ENCODE peak calls at places on chromosomes 2 and 18, in seven cellular contexts. T, X, V, I, A, K and S are unnamed samples.
A peak's percentile ranks its signal among the peaks of the same experiment; 100 is the strongest.

GRCh38 chr2:202721621-202722020 is 86.9 kb downstream of the FAM117B start:
- DNase-seq in V (peak; percentile 58), X (no peak), A (no peak), K (peak; percentile 63), I (no peak), T (peak; percentile 78), S (peak; percentile 80)

GRCh38 chr18:8654482-8655451 is 45.5 kb downstream of the RAB12 start:
- DNase-seq in K (peak; percentile 33), I (no peak), T (peak; percentile 34), X (no peak), A (no peak), V (peak; percentile 65), S (peak; percentile 69)

GRCh38 chr18:45690975-45691815 is 32.8 kb upstream of the SLC14A1 start:
- DNase-seq in T (peak; percentile 76), X (peak; percentile 80), K (peak; percentile 76), I (peak; percentile 87), A (peak; percentile 46), V (peak; percentile 90), S (peak; percentile 83)

GRCh38 chr2:21009662-21010225 is 34.1 kb downstream of the APOB start:
- DNase-seq in V (no peak), T (no peak), K (no peak), A (no peak), X (no peak), I (no peak), S (no peak)

GRCh38 chr2:64934530-64934929 is 54.7 kb upstream of the SLC1A4 start:
- DNase-seq in T (no peak), K (no peak), I (no peak), V (no peak), A (no peak), X (no peak), S (no peak)

GRCh38 chr18:22228930-22229329 is 59.5 kb downstream of the GATA6 start:
- DNase-seq in K (no peak), T (peak; percentile 82), A (no peak), X (no peak), I (no peak), V (peak; percentile 62), S (no peak)

GRCh38 chr2:239930871-239931771 is 94.0 kb downstream of the NDUFA10 start:
- DNase-seq in K (no peak), X (peak; percentile 18), A (no peak), I (no peak), V (no peak), T (no peak), S (no peak)

GRCh38 chr2:64644240-64645013 is 9.3 kb downstream of the SERTAD2 start:
- DNase-seq in K (peak; percentile 96), X (peak; percentile 92), A (peak; percentile 71), I (peak; percentile 67), T (peak; percentile 81), V (peak; percentile 53), S (peak; percentile 96)

GRCh38 chr2:20182241-20182931 is 42.5 kb downstream of the SDC1 start:
- DNase-seq in X (no peak), K (no peak), V (peak; percentile 26), A (no peak), T (peak; percentile 73), I (no peak), S (no peak)

GRCh38 chr2:187360286-187360685 is 87.8 kb downstream of the CALCRL start:
- DNase-seq in V (no peak), K (no peak), I (no peak), X (no peak), T (no peak), A (no peak), S (no peak)

GRCh38 chr2:545228-545627 is 132.0 kb downstream of the TMEM18 start:
- DNase-seq in V (no peak), A (no peak), K (no peak), I (no peak), T (no peak), X (no peak), S (no peak)
- H2BK5ac ChIP-seq in V (no peak overlapping the region), A (no peak overlapping the region), K (no peak overlapping the region), I (no peak overlapping the region), T (no peak overlapping the region), X (no peak overlapping the region), S (no peak overlapping the region)

DNA sequence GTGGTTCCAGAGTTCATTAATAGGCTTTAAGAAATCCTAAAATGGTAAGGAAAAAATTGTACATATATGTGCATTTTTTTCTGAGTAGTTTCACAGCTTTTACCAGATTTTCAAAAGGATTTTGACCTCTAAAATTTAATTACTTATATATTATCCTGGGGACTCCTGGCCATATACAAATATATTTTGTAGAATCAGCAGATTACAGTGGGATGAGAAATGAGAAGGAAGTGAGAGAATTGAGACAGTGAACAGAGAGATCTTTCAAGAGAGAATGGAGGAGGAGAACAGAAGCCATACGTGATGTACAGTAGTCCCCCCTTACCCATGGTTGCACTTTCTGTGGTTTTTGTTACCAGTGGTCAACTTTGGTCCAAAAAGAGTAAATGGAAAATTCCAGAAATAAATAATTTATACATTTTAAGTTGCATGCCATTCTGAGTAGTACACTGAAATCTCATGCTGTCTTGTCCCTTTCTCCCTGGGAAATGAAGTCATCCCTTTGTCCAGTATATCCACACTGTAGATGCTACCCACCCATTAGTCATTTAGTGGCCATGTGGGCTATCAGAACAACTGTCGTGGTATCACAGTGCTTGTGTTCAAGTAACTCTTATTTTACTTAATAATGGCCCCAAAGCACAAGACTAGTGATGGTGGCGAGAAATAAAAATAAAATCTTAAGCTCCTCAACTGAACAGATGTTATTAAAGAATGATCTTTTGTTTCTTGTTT is 130.4 kb upstream of the MYO3B start:
- DNase-seq in V (no peak), K (peak; percentile 4), T (peak; percentile 15), A (no peak), X (no peak), I (no peak), S (no peak)
- H3K18ac ChIP-seq in V (no peak overlapping the region), K (no peak overlapping the region), T (no peak overlapping the region), A (no peak overlapping the region), X (no peak overlapping the region), I (no peak overlapping the region), S (no peak overlapping the region)

DNA sequence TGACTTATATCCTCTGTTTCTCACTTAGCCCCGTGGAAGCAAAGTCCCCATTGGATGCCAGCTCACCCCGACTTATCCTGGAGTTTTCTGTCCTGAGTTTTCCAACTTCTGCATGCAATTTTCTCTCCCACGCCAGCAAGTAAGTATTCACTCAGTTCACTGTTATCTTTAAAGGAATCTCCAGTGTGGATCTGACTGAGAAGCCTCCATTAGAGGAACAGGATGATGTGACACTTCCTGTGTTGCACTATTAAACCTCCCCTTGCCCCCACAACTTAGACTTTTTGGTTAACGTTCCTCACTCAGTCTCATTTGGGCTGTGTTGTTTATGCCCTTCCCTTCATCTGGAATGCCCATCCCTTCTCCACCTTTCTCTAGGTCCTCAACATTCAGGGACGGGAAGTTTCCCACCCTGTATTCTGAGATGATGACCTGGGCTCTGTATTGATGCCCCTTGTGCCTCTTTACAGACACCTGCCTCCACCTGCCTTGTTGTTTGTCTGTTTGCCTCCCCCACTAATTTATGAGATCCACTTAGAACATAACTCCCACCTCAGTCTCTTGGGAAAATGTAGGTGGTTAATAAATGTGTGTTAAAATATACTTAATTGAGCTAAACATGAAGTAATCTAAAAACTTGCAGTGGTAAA is 536.1 kb upstream of the RAB6C start:
- DNase-seq in V (no peak), K (no peak), A (no peak), X (no peak), T (no peak), I (no peak), S (peak; percentile 5)
- H2BK5ac ChIP-seq in V (no peak overlapping the region), K (no peak overlapping the region), A (no peak overlapping the region), X (no peak overlapping the region), T (no peak overlapping the region), I (no peak overlapping the region), S (no peak overlapping the region)

DNA sequence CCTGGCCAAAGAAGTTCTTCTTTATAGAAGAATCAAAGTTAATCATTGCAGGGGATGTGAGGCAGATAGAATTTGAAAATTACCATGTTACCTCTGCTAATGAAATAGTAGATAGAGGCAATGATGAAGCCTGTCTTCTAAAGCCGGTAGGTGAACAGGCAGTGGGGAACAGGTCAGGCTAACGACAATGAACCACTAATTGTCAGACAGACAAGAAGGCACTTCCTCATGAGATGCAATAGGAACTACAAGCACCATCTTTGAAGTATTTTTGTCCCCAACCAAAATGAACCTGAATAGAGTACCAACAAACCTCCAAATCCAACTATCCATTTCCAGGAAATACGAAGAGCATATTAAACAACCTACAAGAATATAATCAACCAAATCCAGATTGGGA is 41.6 kb upstream of the RAB31 start:
- DNase-seq in X (no peak), I (no peak), T (no peak), V (no peak), K (no peak), A (no peak), S (no peak)
- H3K18ac ChIP-seq in X (no peak overlapping the region), I (no peak overlapping the region), T (no peak overlapping the region), V (no peak overlapping the region), K (no peak overlapping the region), A (no peak overlapping the region), S (no peak overlapping the region)

DNA sequence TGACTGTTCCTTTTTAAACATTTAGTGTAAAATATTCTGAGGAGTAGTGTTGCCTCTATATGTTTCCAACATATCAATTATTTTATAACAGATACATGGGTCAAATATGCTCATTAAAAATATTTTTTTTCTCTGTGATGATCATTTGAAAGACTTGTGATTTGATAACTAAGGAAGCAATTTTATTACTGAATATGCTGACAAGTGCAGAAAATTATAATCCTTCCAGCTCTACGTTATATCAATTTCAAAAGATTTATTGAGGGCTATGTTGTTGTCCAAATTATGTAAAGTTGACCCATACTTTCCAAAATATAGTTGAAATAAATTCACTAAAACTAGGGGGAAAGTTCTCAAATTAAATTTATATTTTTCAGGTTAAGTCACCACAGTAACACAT is 290.6 kb downstream of the NYAP2 start:
- DNase-seq in X (no peak), I (no peak), V (no peak), K (no peak), T (no peak), A (no peak), S (no peak)
- H2BK5ac ChIP-seq in X (no peak overlapping the region), I (no peak overlapping the region), V (no peak overlapping the region), K (no peak overlapping the region), T (no peak overlapping the region), A (no peak overlapping the region), S (no peak overlapping the region)

GRCh38 chr2:99905025-99905424 is 237.4 kb downstream of the AFF3 start:
- DNase-seq in T (no peak), X (no peak), V (no peak), A (no peak), I (no peak), K (no peak), S (no peak)
- H3K18ac ChIP-seq in T (no peak overlapping the region), X (no peak overlapping the region), V (no peak overlapping the region), A (no peak overlapping the region), I (no peak overlapping the region), K (peak overlapping the region; percentile 5), S (no peak overlapping the region)

DNA sequence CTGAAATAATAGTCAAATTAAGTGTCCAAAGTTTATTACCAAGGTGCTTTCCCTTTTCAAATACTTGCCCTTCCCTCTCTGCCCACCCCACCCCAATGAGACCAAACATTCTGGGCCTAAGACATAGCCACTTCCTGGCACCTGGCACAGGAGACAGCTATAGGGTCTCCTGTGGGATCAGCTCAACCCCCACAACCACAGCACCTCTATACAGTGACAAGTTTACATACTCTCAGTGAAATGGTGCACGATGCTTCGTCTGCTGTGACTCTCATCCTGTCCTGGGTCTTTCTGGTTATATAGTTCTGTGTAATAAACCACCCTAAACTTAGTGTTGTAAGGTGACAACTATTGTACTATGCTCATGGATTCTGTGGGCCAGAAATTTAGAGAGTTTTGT is 466.2 kb downstream of the FBXO15 start:
- DNase-seq in X (no peak), K (no peak), A (no peak), T (no peak), V (no peak), I (no peak), S (no peak)
- H2BK5ac ChIP-seq in X (no peak overlapping the region), K (no peak overlapping the region), A (no peak overlapping the region), T (no peak overlapping the region), V (no peak overlapping the region), I (no peak overlapping the region), S (no peak overlapping the region)